ENCODE peak calls at places on chromosomes 6 and 20, in six cellular contexts. H is globus pallidus, Y is AG10803, M is DMS 273 treated with DMSO at 0.1 percent for 48 hours, T is NCI-H1092 treated with DMSO at 0.1 percent for 48 hours, G is midbrain. C is an unnamed sample.

GRCh38 chr20:58945967-58946631 is 35.0 kb upstream of the NELFCD start:
- DNase-seq in H (no peak), Y (no peak), M (no peak), T (no peak), G (no peak), C (no peak)

GRCh38 chr6:84685983-84686584 is 78.3 kb downstream of the TBX18 start:
- DNase-seq in H (no peak), Y (no peak), M (no peak), T (no peak), G (no peak), C (no peak)

GRCh38 chr6:34608321-34609091 is 52.4 kb upstream of the SPDEF start:
- DNase-seq in H (no peak), Y (no peak), M (no peak), T (no peak), G (no peak), C (peak)

GRCh38 chr6:33896391-33897192 is 92.8 kb upstream of the MLN start:
- DNase-seq in H (no peak), Y (peak), M (no peak), T (no peak), G (no peak), C (peak)

GRCh38 chr6:131736010-131736409 is 25.2 kb upstream of the CTAGE9 start:
- DNase-seq in H (no peak), Y (no peak), M (no peak), T (no peak), G (no peak), C (no peak)

GRCh38 chr6:104629826-104630225 is 229.9 kb downstream of the HACE1 start:
- DNase-seq in H (no peak), Y (no peak), M (no peak), T (no peak), G (no peak), C (peak)

GRCh38 chr6:73523434-73524123 is 2.7 kb upstream of the EEF1A1 start:
- DNase-seq in H (peak), Y (peak), M (peak), T (peak), G (peak), C (peak)

GRCh38 chr6:3786131-3786530 is 34.6 kb upstream of the PXDC1 start:
- DNase-seq in H (no peak), Y (no peak), M (no peak), T (no peak), G (no peak), C (peak)

GRCh38 chr20:39974966-39975501 is 714.0 kb downstream of the MAFB start:
- DNase-seq in H (no peak), Y (no peak), M (no peak), T (no peak), G (no peak), C (no peak)

GRCh38 chr20:13995086-13995665 is at the start of gene MACROD2:
- DNase-seq in H (peak), Y (peak), M (peak), T (peak), G (peak), C (peak)

GRCh38 chr6:30600576-30600975 is 16.5 kb downstream of the PPP1R10 start:
- DNase-seq in H (no peak), Y (no peak), M (no peak), T (no peak), G (no peak), C (peak)

GRCh38 chr6:170553686-170554085 is 483 bp upstream of the TBP start:
- DNase-seq in H (no peak), Y (peak), M (peak), T (no peak), G (peak), C (no peak)

GRCh38 chr6:160439751-160440150 is 91.6 kb downstream of the SLC22A3 start:
- DNase-seq in H (peak), Y (no peak), M (no peak), T (no peak), G (peak), C (no peak)

GRCh38 chr20:23187759-23188158 is 101.6 kb upstream of the CD93 start:
- DNase-seq in H (no peak), Y (no peak), M (no peak), T (no peak), G (no peak), C (no peak)

GRCh38 chr6:87922947-87923330 is 124.7 kb upstream of the SPACA1 start:
- DNase-seq in H (no peak), Y (no peak), M (no peak), T (no peak), G (no peak), C (no peak)

GRCh38 chr6:4914412-4915159 is 89.3 kb downstream of the RPP40 start:
- DNase-seq in H (no peak), Y (peak), M (no peak), T (no peak), G (no peak), C (peak)

GRCh38 chr6:132199343-132199742 is 201.9 kb downstream of the MOXD1 start:
- DNase-seq in H (no peak), Y (peak), M (no peak), T (no peak), G (no peak), C (peak)

C was measured in EH.